ENCODE peak calls at places on chromosomes 11 and 22, in five cellular contexts. One of them, this sample, is unnamed.

GRCh38 chr11:2588809-2589537 is 110.8 kb downstream of the KCNQ1OT1 start:
- DNase-seq in tibial nerve: peak; percentile 2
- DNase-seq in ovary: no peak
- DNase-seq in neural progenitor cell: no peak
- DNase-seq in cardiac muscle cell: no peak
- DNase-seq in this sample: no peak

GRCh38 chr11:105005451-105005845 is 17.5 kb downstream of the CASP5 start:
- DNase-seq in tibial nerve: no peak
- DNase-seq in ovary: no peak
- DNase-seq in neural progenitor cell: no peak
- DNase-seq in cardiac muscle cell: no peak
- DNase-seq in this sample: no peak

GRCh38 chr11:9972917-9973504 is 309.1 kb downstream of the SWAP70 start:
- DNase-seq in tibial nerve: peak; percentile 46
- DNase-seq in ovary: peak; percentile 29
- DNase-seq in neural progenitor cell: peak; percentile 45
- DNase-seq in cardiac muscle cell: peak; percentile 38
- DNase-seq in this sample: no peak

GRCh38 chr11:2809854-2810253 is 75.7 kb downstream of the CDKN1C start:
- DNase-seq in tibial nerve: no peak
- DNase-seq in ovary: no peak
- DNase-seq in neural progenitor cell: no peak
- DNase-seq in cardiac muscle cell: no peak
- DNase-seq in this sample: no peak

GRCh38 chr22:45830531-45831245 is 146.3 kb downstream of the WNT7B start:
- DNase-seq in tibial nerve: no peak
- DNase-seq in ovary: no peak
- DNase-seq in neural progenitor cell: no peak
- DNase-seq in cardiac muscle cell: peak; percentile 24
- DNase-seq in this sample: no peak

GRCh38 chr22:24009227-24010017 is 1.7 kb upstream of the CABIN1 start:
- DNase-seq in tibial nerve: no peak
- DNase-seq in ovary: no peak
- DNase-seq in neural progenitor cell: no peak
- DNase-seq in cardiac muscle cell: no peak
- DNase-seq in this sample: no peak

GRCh38 chr11:17257200-17257599 is 19.3 kb upstream of the NUCB2 start:
- DNase-seq in tibial nerve: no peak
- DNase-seq in ovary: no peak
- DNase-seq in neural progenitor cell: no peak
- DNase-seq in cardiac muscle cell: no peak
- DNase-seq in this sample: no peak

GRCh38 chr11:76911415-76911808 is 50.7 kb downstream of the ACER3 start:
- DNase-seq in tibial nerve: no peak
- DNase-seq in ovary: no peak
- DNase-seq in neural progenitor cell: peak; percentile 7
- DNase-seq in cardiac muscle cell: no peak
- DNase-seq in this sample: no peak

GRCh38 chr11:19453893-19454292 is 213.1 kb upstream of the E2F8 start:
- DNase-seq in tibial nerve: peak; percentile 56
- DNase-seq in ovary: peak; percentile 38
- DNase-seq in neural progenitor cell: no peak
- DNase-seq in cardiac muscle cell: no peak
- DNase-seq in this sample: no peak

GRCh38 chr22:25822344-25822743 is 80.4 kb downstream of the MYO18B start:
- DNase-seq in tibial nerve: no peak
- DNase-seq in ovary: no peak
- DNase-seq in neural progenitor cell: no peak
- DNase-seq in cardiac muscle cell: no peak
- DNase-seq in this sample: no peak

GRCh38 chr11:70443043-70444030 is 45.0 kb downstream of the CTTN start:
- DNase-seq in tibial nerve: no peak
- DNase-seq in ovary: no peak
- DNase-seq in neural progenitor cell: no peak
- DNase-seq in cardiac muscle cell: no peak
- DNase-seq in this sample: peak; percentile 59

GRCh38 chr11:119352857-119353260 is 6.4 kb upstream of the MFRP start:
- DNase-seq in tibial nerve: no peak
- DNase-seq in ovary: peak; percentile 69
- DNase-seq in neural progenitor cell: no peak
- DNase-seq in cardiac muscle cell: peak; percentile 64
- DNase-seq in this sample: peak; percentile 78

GRCh38 chr22:39316440-39317083 is 2.9 kb downstream of the RPL3 start:
- DNase-seq in tibial nerve: peak; percentile 76
- DNase-seq in ovary: peak; percentile 84
- DNase-seq in neural progenitor cell: peak; percentile 88
- DNase-seq in cardiac muscle cell: peak; percentile 83
- DNase-seq in this sample: peak; percentile 65
- H3K4me3 ChIP-seq in tibial nerve: no peak overlapping the region
- H3K4me3 ChIP-seq in ovary: no peak overlapping the region
- H3K4me3 ChIP-seq in neural progenitor cell: peak overlapping the region; percentile 75
- H3K4me3 ChIP-seq in cardiac muscle cell: peak overlapping the region; percentile 2
- H3K4me3 ChIP-seq in this sample: no peak overlapping the region

GRCh38 chr22:21685164-21685513 is 19.3 kb downstream of the PPIL2 start:
- DNase-seq in tibial nerve: no peak
- DNase-seq in ovary: no peak
- DNase-seq in neural progenitor cell: no peak
- DNase-seq in cardiac muscle cell: no peak
- DNase-seq in this sample: no peak

GRCh38 chr22:21684492-21685163 is 18.8 kb downstream of the PPIL2 start:
- DNase-seq in tibial nerve: no peak
- DNase-seq in ovary: no peak
- DNase-seq in neural progenitor cell: no peak
- DNase-seq in cardiac muscle cell: no peak
- DNase-seq in this sample: no peak

GRCh38 chr22:21687685-21688259 is 22.0 kb downstream of the PPIL2 start:
- DNase-seq in tibial nerve: no peak
- DNase-seq in ovary: no peak
- DNase-seq in neural progenitor cell: no peak
- DNase-seq in cardiac muscle cell: no peak
- DNase-seq in this sample: no peak

GRCh38 chr22:21686634-21687393 is 21.0 kb downstream of the PPIL2 start:
- DNase-seq in tibial nerve: no peak
- DNase-seq in ovary: no peak
- DNase-seq in neural progenitor cell: no peak
- DNase-seq in cardiac muscle cell: no peak
- DNase-seq in this sample: no peak

DNA sequence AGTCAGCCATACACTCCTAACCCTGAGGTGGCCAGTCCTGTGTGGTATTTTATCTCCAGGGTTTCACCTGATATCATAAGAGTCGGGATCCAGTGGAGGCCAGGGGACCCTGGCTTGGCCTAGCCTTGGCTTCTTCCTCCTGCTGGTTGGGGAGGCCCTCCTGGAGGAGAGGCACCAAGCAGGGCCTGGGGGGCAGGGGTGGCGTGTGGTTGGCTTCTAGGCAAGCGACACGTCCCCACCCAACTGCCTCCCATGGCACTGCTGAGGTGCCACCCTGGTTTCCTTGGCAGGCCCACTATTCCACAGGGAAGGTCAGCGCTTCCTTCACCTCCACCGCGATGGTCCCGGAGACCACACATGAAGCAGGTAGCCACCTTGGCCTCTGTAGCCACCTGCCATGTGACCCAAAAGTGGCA is 20.4 kb downstream of the PPIL2 start:
- DNase-seq in tibial nerve: no peak
- DNase-seq in ovary: no peak
- DNase-seq in neural progenitor cell: no peak
- DNase-seq in cardiac muscle cell: no peak
- DNase-seq in this sample: no peak
- H3K27ac ChIP-seq in tibial nerve: no peak overlapping the region
- H3K27ac ChIP-seq in ovary: no peak overlapping the region
- H3K27ac ChIP-seq in neural progenitor cell: no peak overlapping the region
- H3K27ac ChIP-seq in cardiac muscle cell: no peak overlapping the region
- H3K27ac ChIP-seq in this sample: no peak overlapping the region

GRCh38 chr22:40238425-40239344 is 61.0 kb downstream of the TNRC6B start:
- DNase-seq in tibial nerve: no peak
- DNase-seq in ovary: no peak
- DNase-seq in neural progenitor cell: no peak
- DNase-seq in cardiac muscle cell: no peak
- DNase-seq in this sample: no peak
- H3K4me3 ChIP-seq in tibial nerve: no peak overlapping the region
- H3K4me3 ChIP-seq in ovary: no peak overlapping the region
- H3K4me3 ChIP-seq in neural progenitor cell: no peak overlapping the region
- H3K4me3 ChIP-seq in cardiac muscle cell: no peak overlapping the region
- H3K4me3 ChIP-seq in this sample: no peak overlapping the region

GRCh38 chr11:14264966-14265365 is 94.0 kb downstream of the RRAS2 start:
- DNase-seq in tibial nerve: no peak
- DNase-seq in ovary: no peak
- DNase-seq in neural progenitor cell: no peak
- DNase-seq in cardiac muscle cell: no peak
- DNase-seq in this sample: no peak

GRCh38 chr11:14262271-14262846 is 96.6 kb downstream of the RRAS2 start:
- DNase-seq in tibial nerve: no peak
- DNase-seq in ovary: no peak
- DNase-seq in neural progenitor cell: no peak
- DNase-seq in cardiac muscle cell: no peak
- DNase-seq in this sample: no peak

GRCh38 chr11:14269956-14270355 is 89.0 kb downstream of the RRAS2 start:
- DNase-seq in tibial nerve: no peak
- DNase-seq in ovary: no peak
- DNase-seq in neural progenitor cell: no peak
- DNase-seq in cardiac muscle cell: no peak
- DNase-seq in this sample: no peak

GRCh38 chr11:14267861-14268635 is 90.9 kb downstream of the RRAS2 start:
- DNase-seq in tibial nerve: no peak
- DNase-seq in ovary: no peak
- DNase-seq in neural progenitor cell: no peak
- DNase-seq in cardiac muscle cell: no peak
- DNase-seq in this sample: no peak

GRCh38 chr11:14266622-14267021 is 92.4 kb downstream of the RRAS2 start:
- DNase-seq in tibial nerve: no peak
- DNase-seq in ovary: no peak
- DNase-seq in neural progenitor cell: no peak
- DNase-seq in cardiac muscle cell: no peak
- DNase-seq in this sample: no peak
- H3K27ac ChIP-seq in tibial nerve: no peak overlapping the region
- H3K27ac ChIP-seq in ovary: no peak overlapping the region
- H3K27ac ChIP-seq in neural progenitor cell: no peak overlapping the region
- H3K27ac ChIP-seq in cardiac muscle cell: no peak overlapping the region
- H3K27ac ChIP-seq in this sample: no peak overlapping the region

DNA sequence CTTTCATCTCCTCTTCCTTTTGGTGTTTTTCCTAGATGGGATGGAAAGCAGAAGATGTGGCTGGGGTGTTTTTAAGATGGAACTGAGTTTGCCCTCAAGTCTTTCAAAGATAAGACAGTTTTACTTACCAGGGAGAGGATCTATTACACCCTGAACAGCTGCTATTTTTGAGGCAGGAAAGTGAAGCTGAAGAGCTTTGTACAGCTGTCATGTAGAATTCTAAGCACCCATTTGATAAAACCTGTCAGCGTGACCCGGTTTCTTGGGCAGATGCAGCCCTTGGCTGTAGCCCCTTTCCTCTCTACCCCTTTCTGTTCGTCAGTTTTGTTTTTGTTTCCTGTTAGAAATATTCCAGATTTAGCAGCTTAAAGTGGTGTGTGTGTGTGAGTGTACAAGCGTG is 35.2 kb downstream of the FAT3 start:
- DNase-seq in tibial nerve: no peak
- DNase-seq in ovary: no peak
- DNase-seq in neural progenitor cell: peak; percentile 14
- DNase-seq in cardiac muscle cell: peak; percentile 23
- DNase-seq in this sample: peak; percentile 6
- H3K4me3 ChIP-seq in tibial nerve: no peak overlapping the region
- H3K4me3 ChIP-seq in ovary: no peak overlapping the region
- H3K4me3 ChIP-seq in neural progenitor cell: no peak overlapping the region
- H3K4me3 ChIP-seq in cardiac muscle cell: no peak overlapping the region
- H3K4me3 ChIP-seq in this sample: no peak overlapping the region

GRCh38 chr11:85752201-85752889 is 58.6 kb downstream of the SYTL2 start:
- DNase-seq in tibial nerve: no peak
- DNase-seq in ovary: no peak
- DNase-seq in neural progenitor cell: no peak
- DNase-seq in cardiac muscle cell: no peak
- DNase-seq in this sample: no peak
- H3K27ac ChIP-seq in tibial nerve: no peak overlapping the region
- H3K27ac ChIP-seq in ovary: no peak overlapping the region
- H3K27ac ChIP-seq in neural progenitor cell: no peak overlapping the region
- H3K27ac ChIP-seq in cardiac muscle cell: no peak overlapping the region
- H3K27ac ChIP-seq in this sample: no peak overlapping the region

GRCh38 chr22:31962392-31963113 is 18.2 kb downstream of the YWHAH start:
- DNase-seq in tibial nerve: no peak
- DNase-seq in ovary: no peak
- DNase-seq in neural progenitor cell: no peak
- DNase-seq in cardiac muscle cell: no peak
- DNase-seq in this sample: no peak

GRCh38 chr22:31970490-31971444 is 26.4 kb downstream of the YWHAH start:
- DNase-seq in tibial nerve: peak; percentile 79
- DNase-seq in ovary: peak; percentile 88
- DNase-seq in neural progenitor cell: peak; percentile 92
- DNase-seq in cardiac muscle cell: peak; percentile 86
- DNase-seq in this sample: peak; percentile 78

GRCh38 chr22:31969789-31970489 is 25.6 kb downstream of the YWHAH start:
- DNase-seq in tibial nerve: peak; percentile 27
- DNase-seq in ovary: peak; percentile 65
- DNase-seq in neural progenitor cell: peak; percentile 88
- DNase-seq in cardiac muscle cell: peak; percentile 73
- DNase-seq in this sample: peak; percentile 84

GRCh38 chr22:31972180-31972579 is 27.8 kb downstream of the YWHAH start:
- DNase-seq in tibial nerve: no peak
- DNase-seq in ovary: no peak
- DNase-seq in neural progenitor cell: no peak
- DNase-seq in cardiac muscle cell: no peak
- DNase-seq in this sample: peak; percentile 13

DNA sequence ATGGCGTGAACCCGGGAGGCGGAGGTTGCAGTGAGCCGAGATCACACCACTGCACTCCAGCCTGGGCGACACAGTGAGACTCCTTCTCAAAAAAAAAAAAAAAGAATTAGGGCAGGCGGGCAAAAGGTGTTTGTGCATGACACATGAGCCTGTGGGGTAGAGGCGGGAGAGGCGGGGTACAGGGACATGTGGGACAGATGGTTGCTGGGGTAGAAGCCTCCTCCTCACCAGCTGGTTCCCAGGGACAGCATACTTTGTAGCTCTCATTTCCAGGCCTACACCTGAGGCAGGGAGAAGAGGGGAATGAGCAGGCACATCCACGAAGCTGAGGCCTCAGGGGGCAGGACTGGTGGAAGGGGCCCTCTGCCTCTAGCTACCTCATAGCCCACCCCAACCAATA is 23.7 kb downstream of the YWHAH start:
- DNase-seq in tibial nerve: no peak
- DNase-seq in ovary: no peak
- DNase-seq in neural progenitor cell: no peak
- DNase-seq in cardiac muscle cell: no peak
- DNase-seq in this sample: no peak
- H3K4me3 ChIP-seq in tibial nerve: no peak overlapping the region
- H3K4me3 ChIP-seq in ovary: no peak overlapping the region
- H3K4me3 ChIP-seq in neural progenitor cell: no peak overlapping the region
- H3K4me3 ChIP-seq in cardiac muscle cell: no peak overlapping the region
- H3K4me3 ChIP-seq in this sample: no peak overlapping the region

This sample was measured in WERI-Rb-1.